ENCODE peak calls at places on chromosome 12, in six cellular contexts. D is amniotic stem cell, T is OCI-LY7, I is erythroblast, N is uterus, Q is foreskin fibroblast. B is an unnamed sample.

GRCh38 chr12:16349132-16349463 is 1.7 kb downstream of the MGST1 start:
- DNase-seq in D (no peak), T (no peak), I (peak; percentile 92), N (peak; percentile 69), Q (peak; percentile 85), B (no peak)

GRCh38 chr12:131076791-131077747 is 123.4 kb downstream of the ADGRD1 start:
- DNase-seq in D (no peak), T (no peak), I (no peak), N (no peak), Q (no peak), B (no peak)

GRCh38 chr12:90086281-90086680 is 377.6 kb upstream of the ATP2B1 start:
- DNase-seq in D (no peak), T (no peak), I (no peak), N (no peak), Q (no peak), B (no peak)

GRCh38 chr12:39369756-39370155 is 73.2 kb downstream of the KIF21A start:
- DNase-seq in D (no peak), T (no peak), I (no peak), N (no peak), Q (no peak), B (peak; percentile 71)

GRCh38 chr12:77251799-77252198 is 186.4 kb upstream of the E2F7 start:
- DNase-seq in D (no peak), T (no peak), I (no peak), N (no peak), Q (no peak), B (no peak)

GRCh38 chr12:116798719-116799118 is 60.6 kb downstream of the RNFT2 start:
- DNase-seq in D (no peak), T (no peak), I (no peak), N (no peak), Q (no peak), B (no peak)

GRCh38 chr12:12070674-12071661 is at the start of gene BCL2L14:
- DNase-seq in D (no peak), T (no peak), I (no peak), N (no peak), Q (no peak), B (no peak)

GRCh38 chr12:28130625-28131598 is 59.3 kb upstream of the CCDC91 start:
- DNase-seq in D (peak; percentile 93), T (no peak), I (peak; percentile 73), N (peak; percentile 72), Q (peak; percentile 32), B (no peak)

GRCh38 chr12:12072064-12072760 is 1.5 kb downstream of the BCL2L14 start:
- DNase-seq in D (no peak), T (no peak), I (no peak), N (no peak), Q (no peak), B (no peak)

GRCh38 chr12:11958216-11959091 is 112.3 kb upstream of the BCL2L14 start:
- DNase-seq in D (peak; percentile 36), T (no peak), I (no peak), N (no peak), Q (peak; percentile 92), B (no peak)

GRCh38 chr12:112017041-112017440 is 3.8 kb downstream of the ERP29 start:
- DNase-seq in D (no peak), T (no peak), I (no peak), N (no peak), Q (no peak), B (no peak)